ENCODE peak calls at places on chromosome 5, in nine cellular contexts. One of them, this sample, is unnamed.

GRCh38 chr5:57316798-57317327 is 143.0 kb downstream of the GPBP1 start:
- DNase-seq in NCI-H1092: no peak
- DNase-seq in iris pigment epithelial cell: peak; percentile 100
- DNase-seq in HT1080: peak; percentile 90
- DNase-seq in Kasumi-1: no peak
- DNase-seq in PC-3: peak; percentile 62
- DNase-seq in mucosa of gallbladder: peak; percentile 67
- DNase-seq in EL: peak; percentile 86
- DNase-seq in kidney: no peak
- DNase-seq in this sample: peak; percentile 85

GRCh38 chr5:175321927-175322532 is 122.0 kb downstream of the DRD1 start:
- DNase-seq in NCI-H1092: no peak
- DNase-seq in PC-3: peak; percentile 56
- DNase-seq in EL: peak; percentile 23
- DNase-seq in iris pigment epithelial cell: peak; percentile 3
- DNase-seq in Kasumi-1: no peak
- DNase-seq in kidney: no peak
- DNase-seq in mucosa of gallbladder: peak; percentile 21
- DNase-seq in HT1080: no peak
- DNase-seq in this sample: peak; percentile 77

GRCh38 chr5:134151723-134152122 is 25.0 kb downstream of the SKP1 start:
- DNase-seq in mucosa of gallbladder: no peak
- DNase-seq in NCI-H1092: no peak
- DNase-seq in EL: no peak
- DNase-seq in Kasumi-1: no peak
- DNase-seq in kidney: no peak
- DNase-seq in PC-3: no peak
- DNase-seq in iris pigment epithelial cell: peak; percentile 57
- DNase-seq in HT1080: no peak
- DNase-seq in this sample: no peak

GRCh38 chr5:86716121-86716520 is 98.4 kb downstream of the COX7C start:
- DNase-seq in iris pigment epithelial cell: no peak
- DNase-seq in EL: no peak
- DNase-seq in kidney: no peak
- DNase-seq in HT1080: no peak
- DNase-seq in PC-3: no peak
- DNase-seq in Kasumi-1: no peak
- DNase-seq in NCI-H1092: no peak
- DNase-seq in mucosa of gallbladder: no peak
- DNase-seq in this sample: no peak

GRCh38 chr5:83608122-83608521 is 112.5 kb downstream of the HAPLN1 start:
- DNase-seq in iris pigment epithelial cell: peak; percentile 53
- DNase-seq in mucosa of gallbladder: peak; percentile 19
- DNase-seq in kidney: no peak
- DNase-seq in HT1080: peak; percentile 52
- DNase-seq in EL: peak; percentile 26
- DNase-seq in NCI-H1092: no peak
- DNase-seq in Kasumi-1: peak; percentile 81
- DNase-seq in PC-3: peak; percentile 67
- DNase-seq in this sample: peak; percentile 59

GRCh38 chr5:88388476-88389170 is 120.0 kb upstream of the TMEM161B start:
- DNase-seq in iris pigment epithelial cell: no peak
- DNase-seq in mucosa of gallbladder: no peak
- DNase-seq in EL: no peak
- DNase-seq in NCI-H1092: no peak
- DNase-seq in PC-3: no peak
- DNase-seq in kidney: no peak
- DNase-seq in Kasumi-1: no peak
- DNase-seq in HT1080: no peak
- DNase-seq in this sample: no peak

GRCh38 chr5:107272954-107273353 is 397.8 kb downstream of the EFNA5 start:
- DNase-seq in NCI-H1092: no peak
- DNase-seq in HT1080: no peak
- DNase-seq in mucosa of gallbladder: no peak
- DNase-seq in kidney: no peak
- DNase-seq in PC-3: no peak
- DNase-seq in iris pigment epithelial cell: peak; percentile 28
- DNase-seq in Kasumi-1: no peak
- DNase-seq in EL: no peak
- DNase-seq in this sample: no peak

GRCh38 chr5:139880416-139881144 is 85.0 kb downstream of the PSD2 start:
- DNase-seq in HT1080: no peak
- DNase-seq in Kasumi-1: no peak
- DNase-seq in PC-3: no peak
- DNase-seq in iris pigment epithelial cell: no peak
- DNase-seq in NCI-H1092: no peak
- DNase-seq in kidney: no peak
- DNase-seq in EL: no peak
- DNase-seq in mucosa of gallbladder: no peak
- DNase-seq in this sample: no peak

This sample was measured in MCF 10A.